ENCODE peak calls at places on chromosomes 11 and 22, in six cellular contexts. E, Q, R, C, L and J are unnamed samples.
A peak's percentile ranks its signal among the peaks of the same experiment; 100 is the strongest.

GRCh38 chr22:26797910-26798309 is 140.5 kb downstream of the MIAT start:
- DNase-seq in Q (no peak), L (no peak), C (no peak), R (peak; percentile 6), E (no peak), J (no peak)

GRCh38 chr11:7527029-7527428 is 13.2 kb downstream of the PPFIBP2 start:
- DNase-seq in E (no peak), R (no peak), Q (no peak), L (no peak), C (no peak), J (no peak)

GRCh38 chr11:110716361-110716760 is 4.1 kb upstream of the ARHGAP20 start:
- DNase-seq in L (no peak), C (no peak), Q (no peak), R (no peak), E (no peak), J (no peak)

GRCh38 chr11:37552284-37552683 is 954.2 kb upstream of the RAG2 start:
- DNase-seq in C (no peak), E (no peak), R (no peak), L (no peak), Q (no peak), J (no peak)

GRCh38 chr11:70268526-70268925 is 2.0 kb upstream of the PPFIA1 start:
- DNase-seq in R (no peak), C (no peak), Q (no peak), E (no peak), L (no peak), J (no peak)

GRCh38 chr11:96267490-96268010 is 75.4 kb downstream of the MAML2 start:
- DNase-seq in L (no peak), E (no peak), Q (no peak), C (no peak), R (no peak), J (no peak)

GRCh38 chr11:45877221-45877620 is 8.2 kb upstream of the MAPK8IP1 start:
- DNase-seq in R (no peak), C (no peak), E (no peak), Q (no peak), L (no peak), J (no peak)

GRCh38 chr22:30254307-30254706 is 7.7 kb upstream of the LIF start:
- DNase-seq in R (no peak), L (no peak), C (no peak), Q (no peak), E (no peak), J (no peak)

GRCh38 chr22:47206819-47207218 is 444.4 kb downstream of the TBC1D22A start:
- DNase-seq in E (peak; percentile 8), R (no peak), C (peak; percentile 37), Q (no peak), L (no peak), J (peak; percentile 52)

GRCh38 chr11:42992594-42992993 is 319.2 kb upstream of the API5 start:
- DNase-seq in L (no peak), E (no peak), Q (no peak), R (no peak), C (no peak), J (no peak)

GRCh38 chr22:42895087-42895486 is 38.0 kb upstream of the ARFGAP3 start:
- DNase-seq in C (no peak), Q (no peak), E (no peak), L (no peak), R (no peak), J (no peak)

GRCh38 chr11:67352546-67353316 is 615 bp downstream of the POLD4 start:
- DNase-seq in C (no peak), L (no peak), E (no peak), Q (no peak), R (no peak), J (peak; percentile 77)

GRCh38 chr22:40512426-40513136 is 123.9 kb downstream of the MRTFA start:
- DNase-seq in L (peak; percentile 91), Q (no peak), R (no peak), E (peak; percentile 71), C (no peak), J (peak; percentile 78)

DNA sequence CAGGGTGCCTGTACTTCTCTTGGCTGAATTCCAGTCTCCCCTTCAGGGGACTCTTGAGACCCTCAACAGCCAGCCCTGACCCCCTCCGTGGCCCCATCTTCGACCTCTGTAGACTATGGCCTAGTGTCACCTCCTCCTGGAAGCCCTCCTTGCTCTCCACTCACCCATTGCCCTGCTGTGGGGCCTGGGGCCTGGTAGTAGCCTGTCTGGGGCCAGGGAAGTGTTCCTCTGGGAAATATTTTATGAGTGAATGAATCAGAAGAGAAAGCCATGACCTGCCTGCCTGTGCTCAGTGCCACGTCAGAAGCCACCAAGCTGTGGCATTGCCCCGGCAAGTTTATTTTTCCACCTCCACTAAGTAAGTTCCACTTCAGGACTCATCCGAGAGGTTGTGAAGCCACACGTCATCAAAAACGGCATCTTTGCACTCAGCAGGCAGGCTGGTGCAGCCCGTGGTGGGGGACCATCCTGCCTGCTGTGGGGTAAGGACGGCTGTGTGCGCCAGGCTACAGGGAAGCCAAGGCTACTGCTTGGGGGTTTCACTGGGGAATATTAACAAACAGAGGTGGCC is 59.6 kb upstream of the PPARA start:
- DNase-seq in C (peak; percentile 54), E (no peak), R (no peak), L (no peak), Q (no peak), J (peak; percentile 74)
- TF ChIP-seq POLR2AphosphoS5 in C (no peak), E (no peak), R (no peak), L (peak; percentile 32), Q (no peak), J (peak; percentile 5)

GRCh38 chr11:124865181-124865901 is at the start of gene ROBO3:
- DNase-seq in L (no peak), R (no peak), Q (no peak), C (no peak), E (no peak), J (peak; percentile 56)
- TF ChIP-seq POLR2A in L (no peak), R (no peak), Q (no peak), C (no peak), E (no peak), J (no peak)

DNA sequence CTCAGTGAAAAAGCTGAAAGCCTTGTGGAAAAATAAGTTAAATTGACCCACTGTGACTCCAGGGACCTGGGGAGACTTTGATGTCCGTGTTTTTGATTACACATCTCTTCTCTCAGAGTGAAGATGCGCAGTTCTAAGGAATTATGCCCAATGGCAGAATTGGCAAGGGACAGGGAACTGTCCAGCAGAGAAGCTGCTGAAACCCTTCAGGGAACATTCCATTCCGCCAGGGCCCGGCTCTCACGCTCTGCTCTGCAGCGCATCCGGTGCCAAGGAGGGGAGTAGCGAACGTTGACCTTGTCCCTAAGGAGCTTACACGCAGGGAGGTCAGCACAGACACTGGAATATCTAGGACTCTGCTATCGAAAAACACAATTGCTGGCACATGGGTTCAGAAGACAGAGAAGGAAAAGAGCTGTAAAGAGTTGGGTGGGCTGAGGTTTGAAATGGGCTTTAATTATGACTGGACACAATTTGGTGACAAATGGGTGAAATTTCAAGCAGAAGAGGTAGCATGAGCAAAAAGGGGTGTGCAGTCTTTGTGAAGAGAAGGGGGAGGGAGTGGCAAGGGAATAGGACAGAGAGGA is 64.5 kb upstream of the B3GAT1 start:
- DNase-seq in C (no peak), E (no peak), Q (no peak), L (no peak), R (no peak), J (no peak)
- H3K27me3 ChIP-seq in C (peaks cover 45% of the 10 kb centered on the region), E (no peaks in the 10 kb centered on the region), Q (no peaks in the 10 kb centered on the region), L (no peaks in the 10 kb centered on the region), R (peaks cover 78% of the 10 kb centered on the region), J (no peaks in the 10 kb centered on the region)

GRCh38 chr11:133383689-133384088 is 148.6 kb downstream of the OPCML start:
- DNase-seq in C (no peak), L (no peak), R (no peak), E (no peak), Q (no peak), J (no peak)
- TF ChIP-seq POLR2AphosphoS5 in C (no peak), L (no peak), R (no peak), E (no peak), Q (no peak), J (no peak)

GRCh38 chr22:31496007-31496734 is at the start of gene SFI1:
- DNase-seq in C (peak; percentile 96), E (peak; percentile 78), L (peak; percentile 91), R (peak; percentile 74), Q (peak; percentile 92), J (peak; percentile 95)
- TF ChIP-seq POLR2A in C (no peak), E (no peak), L (no peak), R (peak; percentile 71), Q (peak; percentile 16), J (no peak)